ENCODE peak calls at places on chromosomes 12 and 14, in eight cellular contexts. Y is mucosa of descending colon, J is epithelial cell of esophagus, Z is endodermal cell, V is HCT116, F is choroid plexus epithelial cell, W is fibroblast of the aortic adventitia, T is HFF-Myc. R is an unnamed sample.

GRCh38 chr14:68392393-68393085 is 400.3 kb downstream of the ZFP36L1 start:
- DNase-seq in Y (peak), J (peak), Z (no peak), V (no peak), F (peak), W (no peak), T (no peak), R (peak)

GRCh38 chr12:130044991-130045621 is 117.2 kb upstream of the FZD10 start:
- DNase-seq in Y (no peak), J (no peak), Z (peak), V (no peak), F (no peak), W (no peak), T (no peak), R (no peak)

GRCh38 chr12:110536834-110537604 is 34.9 kb downstream of the RAD9B start:
- DNase-seq in Y (no peak), J (peak), Z (peak), V (no peak), F (no peak), W (no peak), T (no peak), R (no peak)

GRCh38 chr14:88995437-88996198 is 171.2 kb downstream of the TTC8 start:
- DNase-seq in Y (no peak), J (peak), Z (no peak), V (no peak), F (peak), W (peak), T (peak), R (peak)

GRCh38 chr14:34676516-34677211 is 37.7 kb downstream of the CFL2 start:
- DNase-seq in Y (no peak), J (no peak), Z (no peak), V (no peak), F (no peak), W (no peak), T (no peak), R (peak)

GRCh38 chr14:52351191-52351560 is 37.1 kb downstream of the PTGER2 start:
- DNase-seq in Y (no peak), J (no peak), Z (no peak), V (no peak), F (peak), W (peak), T (no peak), R (no peak)

GRCh38 chr14:66359500-66359899 is 126.7 kb upstream of the CCDC196 start:
- DNase-seq in Y (no peak), J (peak), Z (no peak), V (peak), F (peak), W (peak), T (peak), R (peak)

GRCh38 chr14:34302654-34303053 is 159.4 kb downstream of the SPTSSA start:
- DNase-seq in Y (peak), J (no peak), Z (no peak), V (no peak), F (no peak), W (peak), T (no peak), R (no peak)

GRCh38 chr14:64541971-64542838 is 1.7 kb downstream of the HSPA2 start:
- DNase-seq in Y (peak), J (no peak), Z (no peak), V (no peak), F (no peak), W (no peak), T (no peak), R (no peak)

GRCh38 chr14:93269341-93270068 is 62.4 kb downstream of the UBR7 start:
- DNase-seq in Y (no peak), J (peak), Z (no peak), V (no peak), F (peak), W (peak), T (no peak), R (no peak)

GRCh38 chr14:99234982-99235491 is 37.0 kb downstream of the BCL11B start:
- DNase-seq in Y (no peak), J (no peak), Z (peak), V (peak), F (no peak), W (no peak), T (no peak), R (no peak)

GRCh38 chr12:26278666-26279065 is 83.3 kb downstream of the SSPN start:
- DNase-seq in Y (no peak), J (no peak), Z (no peak), V (no peak), F (no peak), W (no peak), T (no peak), R (peak)

GRCh38 chr12:105921872-105922669 is 216.7 kb downstream of the NUAK1 start:
- DNase-seq in Y (no peak), J (peak), Z (no peak), V (no peak), F (peak), W (peak), T (no peak), R (no peak)

GRCh38 chr14:55508676-55509075 is 68.3 kb upstream of the TBPL2 start:
- DNase-seq in Y (no peak), J (no peak), Z (no peak), V (no peak), F (no peak), W (peak), T (no peak), R (no peak)

GRCh38 chr14:101885254-101885576 is 79.2 kb upstream of the DYNC1H1 start:
- DNase-seq in Y (no peak), J (no peak), Z (no peak), V (no peak), F (no peak), W (no peak), T (no peak), R (no peak)

GRCh38 chr12:1811281-1811947 is 9.0 kb upstream of the LRTM2 start:
- DNase-seq in Y (no peak), J (no peak), Z (no peak), V (no peak), F (peak), W (no peak), T (no peak), R (no peak)

GRCh38 chr14:22472466-22472865 is 116.6 kb downstream of the DAD1 start:
- DNase-seq in Y (no peak), J (no peak), Z (no peak), V (no peak), F (no peak), W (no peak), T (no peak), R (no peak)

GRCh38 chr12:122422769-122423257 is 344 bp upstream of the CLIP1 start:
- DNase-seq in Y (no peak), J (peak), Z (peak), V (no peak), F (peak), W (peak), T (no peak), R (peak)

GRCh38 chr12:13222076-13222475 is 25.6 kb downstream of the EMP1 start:
- DNase-seq in Y (peak), J (peak), Z (peak), V (no peak), F (no peak), W (peak), T (no peak), R (peak)

GRCh38 chr14:101008631-101009336 is 105.3 kb upstream of the RTL1 start:
- DNase-seq in Y (no peak), J (no peak), Z (peak), V (no peak), F (no peak), W (no peak), T (peak), R (no peak)

GRCh38 chr14:66109426-66109825 is 376.7 kb upstream of the CCDC196 start:
- DNase-seq in Y (no peak), J (no peak), Z (no peak), V (no peak), F (no peak), W (no peak), T (no peak), R (no peak)

GRCh38 chr12:54596526-54596946 is 8.1 kb upstream of the PPP1R1A start:
- DNase-seq in Y (peak), J (peak), Z (peak), V (peak), F (peak), W (peak), T (peak), R (peak)

GRCh38 chr12:107418976-107419375 is 266.6 kb upstream of the PWP1 start:
- DNase-seq in Y (no peak), J (no peak), Z (no peak), V (no peak), F (no peak), W (no peak), T (no peak), R (peak)

GRCh38 chr14:53924754-53925153 is 31.9 kb downstream of the BMP4 start:
- DNase-seq in Y (no peak), J (peak), Z (no peak), V (peak), F (peak), W (peak), T (peak), R (no peak)

GRCh38 chr12:50258167-50258551 is 25.2 kb downstream of the LIMA1 start:
- DNase-seq in Y (peak), J (peak), Z (no peak), V (no peak), F (no peak), W (no peak), T (no peak), R (peak)

GRCh38 chr12:104358353-104359003 is 54.9 kb downstream of the EID3 start:
- DNase-seq in Y (peak), J (peak), Z (peak), V (peak), F (peak), W (peak), T (no peak), R (peak)

GRCh38 chr14:75906680-75907280 is 75.0 kb downstream of the TGFB3 start:
- DNase-seq in Y (peak), J (peak), Z (peak), V (peak), F (peak), W (peak), T (peak), R (peak)

GRCh38 chr12:129145381-129145780 is 292.1 kb downstream of the GLT1D1 start:
- DNase-seq in Y (peak), J (no peak), Z (no peak), V (no peak), F (no peak), W (no peak), T (no peak), R (no peak)

GRCh38 chr14:37172936-37173613 is 669 bp upstream of the SLC25A21 start:
- DNase-seq in Y (no peak), J (no peak), Z (no peak), V (no peak), F (no peak), W (no peak), T (no peak), R (no peak)

GRCh38 chr12:25005376-25005775 is 56.5 kb upstream of the BCAT1 start:
- DNase-seq in Y (no peak), J (no peak), Z (no peak), V (no peak), F (no peak), W (no peak), T (no peak), R (no peak)
- TF ChIP-seq CTCF in Y (no peak), J (no peak), Z (no peak), V (no peak), F (no peak), W (no peak), T (no peak), R (no peak)

GRCh38 chr14:104724981-104725771 is 1.1 kb downstream of the ADSS1 start:
- DNase-seq in Y (peak), J (no peak), Z (peak), V (no peak), F (peak), W (peak), T (no peak), R (peak)
- H3K4me3 ChIP-seq in Y (no peak), J (peak), Z (peak), V (peak), F (peak), W (peak), T (no peak), R (no peak)

GRCh38 chr12:57094194-57095160 is 5.6 kb downstream of the NAB2 start:
- DNase-seq in Y (no peak), J (no peak), Z (peak), V (no peak), F (no peak), W (no peak), T (no peak), R (no peak)

GRCh38 chr12:57095440-57095839 is 6.5 kb downstream of the NAB2 start:
- DNase-seq in Y (no peak), J (no peak), Z (no peak), V (no peak), F (no peak), W (no peak), T (no peak), R (no peak)

GRCh38 chr12:57097554-57097835 is 8.6 kb downstream of the NAB2 start:
- DNase-seq in Y (no peak), J (no peak), Z (no peak), V (no peak), F (no peak), W (no peak), T (no peak), R (no peak)

GRCh38 chr12:57096748-57097553 is 8.0 kb downstream of the NAB2 start:
- DNase-seq in Y (no peak), J (no peak), Z (no peak), V (no peak), F (no peak), W (no peak), T (no peak), R (no peak)

GRCh38 chr12:57096099-57096572 is 7.2 kb downstream of the NAB2 start:
- DNase-seq in Y (peak), J (peak), Z (no peak), V (no peak), F (peak), W (no peak), T (no peak), R (no peak)
- TF ChIP-seq CTCF in Y (no peak), J (no peak), Z (no peak), V (no peak), F (no peak), W (no peak), T (no peak), R (no peak)

GRCh38 chr12:120690978-120691377 is 4.0 kb downstream of the MLEC start:
- DNase-seq in Y (no peak), J (no peak), Z (no peak), V (no peak), F (no peak), W (no peak), T (no peak), R (no peak)

GRCh38 chr12:120687570-120688289 is 781 bp downstream of the MLEC start:
- DNase-seq in Y (peak), J (no peak), Z (peak), V (no peak), F (peak), W (peak), T (no peak), R (peak)

GRCh38 chr12:120688527-120689071 is 1.6 kb downstream of the MLEC start:
- DNase-seq in Y (peak), J (peak), Z (no peak), V (no peak), F (peak), W (peak), T (no peak), R (peak)

GRCh38 chr12:120690083-120690450 is 3.1 kb downstream of the MLEC start:
- DNase-seq in Y (no peak), J (no peak), Z (no peak), V (no peak), F (no peak), W (no peak), T (no peak), R (no peak)

GRCh38 chr12:120689397-120690082 is 2.6 kb downstream of the MLEC start:
- DNase-seq in Y (no peak), J (no peak), Z (peak), V (no peak), F (peak), W (no peak), T (no peak), R (no peak)
- H3K4me3 ChIP-seq in Y (no peak), J (peak), Z (peak), V (no peak), F (peak), W (peak), T (peak), R (no peak)